ENCODE peak calls at places on chromosome 6, in four cellular contexts. One of them, this sample, is unnamed.

GRCh38 chr6:159989882-159990480 is 21.1 kb downstream of the IGF2R start:
- DNase-seq in retinal pigment epithelial cell: no peak
- DNase-seq in bronchial epithelial cell: peak
- DNase-seq in upper lobe of right lung: no peak
- DNase-seq in this sample: peak

GRCh38 chr6:2215342-2215741 is 30.1 kb downstream of the GMDS start:
- DNase-seq in upper lobe of right lung: no peak
- DNase-seq in bronchial epithelial cell: no peak
- DNase-seq in retinal pigment epithelial cell: no peak
- DNase-seq in this sample: peak

GRCh38 chr6:81475646-81476045 is 276.8 kb downstream of the TENT5A start:
- DNase-seq in retinal pigment epithelial cell: no peak
- DNase-seq in bronchial epithelial cell: no peak
- DNase-seq in upper lobe of right lung: no peak
- DNase-seq in this sample: no peak

GRCh38 chr6:8047466-8048292 is 16.5 kb downstream of the BLOC1S5 start:
- DNase-seq in upper lobe of right lung: no peak
- DNase-seq in retinal pigment epithelial cell: no peak
- DNase-seq in bronchial epithelial cell: peak
- DNase-seq in this sample: no peak

GRCh38 chr6:166439366-166440091 is 56.8 kb upstream of the MPC1 start:
- DNase-seq in upper lobe of right lung: no peak
- DNase-seq in retinal pigment epithelial cell: no peak
- DNase-seq in bronchial epithelial cell: no peak
- DNase-seq in this sample: no peak

GRCh38 chr6:12064125-12064524 is 52.0 kb downstream of the HIVEP1 start:
- DNase-seq in retinal pigment epithelial cell: no peak
- DNase-seq in upper lobe of right lung: no peak
- DNase-seq in bronchial epithelial cell: no peak
- DNase-seq in this sample: no peak

GRCh38 chr6:126919947-126920346 is 198.5 kb upstream of the RSPO3 start:
- DNase-seq in upper lobe of right lung: no peak
- DNase-seq in retinal pigment epithelial cell: peak
- DNase-seq in bronchial epithelial cell: peak
- DNase-seq in this sample: no peak

GRCh38 chr6:168147205-168147738 is 68.3 kb upstream of the FRMD1 start:
- DNase-seq in bronchial epithelial cell: no peak
- DNase-seq in upper lobe of right lung: no peak
- DNase-seq in retinal pigment epithelial cell: no peak
- DNase-seq in this sample: no peak

GRCh38 chr6:114638346-114638745 is 295.5 kb upstream of the HS3ST5 start:
- DNase-seq in bronchial epithelial cell: no peak
- DNase-seq in retinal pigment epithelial cell: no peak
- DNase-seq in upper lobe of right lung: no peak
- DNase-seq in this sample: no peak

GRCh38 chr6:157281570-157281969 is 41.7 kb downstream of the TMEM242 start:
- DNase-seq in retinal pigment epithelial cell: no peak
- DNase-seq in upper lobe of right lung: peak
- DNase-seq in bronchial epithelial cell: no peak
- DNase-seq in this sample: no peak

GRCh38 chr6:157652601-157653363 is 170.3 kb upstream of the SNX9 start:
- DNase-seq in bronchial epithelial cell: no peak
- DNase-seq in retinal pigment epithelial cell: no peak
- DNase-seq in upper lobe of right lung: peak
- DNase-seq in this sample: no peak

GRCh38 chr6:113976806-113977205 is 5.9 kb upstream of the HDAC2 start:
- DNase-seq in bronchial epithelial cell: no peak
- DNase-seq in upper lobe of right lung: no peak
- DNase-seq in retinal pigment epithelial cell: no peak
- DNase-seq in this sample: no peak

GRCh38 chr6:120844084-120844483 is 490.2 kb downstream of the TBC1D32 start:
- DNase-seq in upper lobe of right lung: no peak
- DNase-seq in bronchial epithelial cell: no peak
- DNase-seq in retinal pigment epithelial cell: no peak
- DNase-seq in this sample: no peak

GRCh38 chr6:21999012-21999528 is 297.8 kb downstream of the PRL start:
- DNase-seq in upper lobe of right lung: no peak
- DNase-seq in retinal pigment epithelial cell: peak
- DNase-seq in bronchial epithelial cell: peak
- DNase-seq in this sample: no peak

GRCh38 chr6:108800510-108800909 is 47.7 kb upstream of the ARMC2 start:
- DNase-seq in retinal pigment epithelial cell: no peak
- DNase-seq in upper lobe of right lung: no peak
- DNase-seq in bronchial epithelial cell: no peak
- DNase-seq in this sample: no peak

GRCh38 chr6:45625191-45625664 is 247.5 kb upstream of the SUPT3H start:
- DNase-seq in bronchial epithelial cell: peak
- DNase-seq in upper lobe of right lung: no peak
- DNase-seq in retinal pigment epithelial cell: peak
- DNase-seq in this sample: peak

GRCh38 chr6:105601541-105602174 is 198.8 kb upstream of the PREP start:
- DNase-seq in upper lobe of right lung: peak
- DNase-seq in retinal pigment epithelial cell: no peak
- DNase-seq in bronchial epithelial cell: peak
- DNase-seq in this sample: peak

GRCh38 chr6:6834356-6835342 is 246.1 kb downstream of the LY86 start:
- DNase-seq in retinal pigment epithelial cell: no peak
- DNase-seq in bronchial epithelial cell: peak
- DNase-seq in upper lobe of right lung: no peak
- DNase-seq in this sample: peak

GRCh38 chr6:16450285-16450684 is 211.9 kb downstream of the GMPR start:
- DNase-seq in bronchial epithelial cell: no peak
- DNase-seq in retinal pigment epithelial cell: no peak
- DNase-seq in upper lobe of right lung: no peak
- DNase-seq in this sample: no peak

GRCh38 chr6:111423960-111424846 is 58.8 kb downstream of the REV3L start:
- DNase-seq in upper lobe of right lung: no peak
- DNase-seq in bronchial epithelial cell: peak
- DNase-seq in retinal pigment epithelial cell: no peak
- DNase-seq in this sample: no peak

GRCh38 chr6:148593130-148593812 is 153.6 kb upstream of the UST start:
- DNase-seq in upper lobe of right lung: peak
- DNase-seq in bronchial epithelial cell: no peak
- DNase-seq in retinal pigment epithelial cell: no peak
- DNase-seq in this sample: no peak

GRCh38 chr6:42211726-42212125 is 5.9 kb downstream of the MRPS10 start:
- DNase-seq in retinal pigment epithelial cell: no peak
- DNase-seq in bronchial epithelial cell: no peak
- DNase-seq in upper lobe of right lung: no peak
- DNase-seq in this sample: no peak

GRCh38 chr6:81003156-81003555 is 749.3 kb downstream of the TENT5A start:
- DNase-seq in upper lobe of right lung: no peak
- DNase-seq in bronchial epithelial cell: peak
- DNase-seq in retinal pigment epithelial cell: no peak
- DNase-seq in this sample: no peak

GRCh38 chr6:5103250-5103649 is 18.1 kb downstream of the PPP1R3G start:
- DNase-seq in retinal pigment epithelial cell: no peak
- DNase-seq in bronchial epithelial cell: no peak
- DNase-seq in upper lobe of right lung: no peak
- DNase-seq in this sample: no peak

GRCh38 chr6:137904822-137905617 is 38.0 kb downstream of the TNFAIP3 start:
- DNase-seq in upper lobe of right lung: no peak
- DNase-seq in retinal pigment epithelial cell: no peak
- DNase-seq in bronchial epithelial cell: no peak
- DNase-seq in this sample: peak

GRCh38 chr6:18741741-18742140 is 354.6 kb downstream of the RNF144B start:
- DNase-seq in bronchial epithelial cell: no peak
- DNase-seq in retinal pigment epithelial cell: no peak
- DNase-seq in upper lobe of right lung: no peak
- DNase-seq in this sample: no peak

GRCh38 chr6:99613705-99614429 is 7.2 kb downstream of the PRDM13 start:
- DNase-seq in retinal pigment epithelial cell: no peak
- DNase-seq in bronchial epithelial cell: no peak
- DNase-seq in upper lobe of right lung: no peak
- DNase-seq in this sample: peak

GRCh38 chr6:99614430-99615161 is 8.0 kb downstream of the PRDM13 start:
- DNase-seq in upper lobe of right lung: no peak
- DNase-seq in bronchial epithelial cell: no peak
- DNase-seq in retinal pigment epithelial cell: no peak
- DNase-seq in this sample: peak

GRCh38 chr6:99617131-99617530 is 10.5 kb downstream of the PRDM13 start:
- DNase-seq in bronchial epithelial cell: no peak
- DNase-seq in retinal pigment epithelial cell: no peak
- DNase-seq in upper lobe of right lung: no peak
- DNase-seq in this sample: no peak

GRCh38 chr6:99619409-99619762 is 12.8 kb downstream of the PRDM13 start:
- DNase-seq in retinal pigment epithelial cell: no peak
- DNase-seq in bronchial epithelial cell: no peak
- DNase-seq in upper lobe of right lung: no peak
- DNase-seq in this sample: no peak

GRCh38 chr6:99618649-99619408 is 12.2 kb downstream of the PRDM13 start:
- DNase-seq in upper lobe of right lung: no peak
- DNase-seq in retinal pigment epithelial cell: no peak
- DNase-seq in bronchial epithelial cell: no peak
- DNase-seq in this sample: no peak
- H3K4me3 ChIP-seq in upper lobe of right lung: no peak
- H3K4me3 ChIP-seq in retinal pigment epithelial cell: no peak
- H3K4me3 ChIP-seq in bronchial epithelial cell: no peak
- H3K4me3 ChIP-seq in this sample: no peak

GRCh38 chr6:37500294-37500608 is 558 bp upstream of the CCDC167 start:
- DNase-seq in bronchial epithelial cell: no peak
- DNase-seq in retinal pigment epithelial cell: no peak
- DNase-seq in upper lobe of right lung: no peak
- DNase-seq in this sample: no peak
- H3K4me3 ChIP-seq in bronchial epithelial cell: peak
- H3K4me3 ChIP-seq in retinal pigment epithelial cell: peak
- H3K4me3 ChIP-seq in upper lobe of right lung: peak
- H3K4me3 ChIP-seq in this sample: no peak

GRCh38 chr6:27206806-27207205 is 40.7 kb upstream of the PRSS16 start:
- DNase-seq in bronchial epithelial cell: peak
- DNase-seq in retinal pigment epithelial cell: no peak
- DNase-seq in upper lobe of right lung: no peak
- DNase-seq in this sample: no peak

GRCh38 chr6:27208042-27208441 is 39.5 kb upstream of the PRSS16 start:
- DNase-seq in bronchial epithelial cell: no peak
- DNase-seq in upper lobe of right lung: no peak
- DNase-seq in retinal pigment epithelial cell: no peak
- DNase-seq in this sample: no peak

GRCh38 chr6:27209167-27209566 is 38.3 kb upstream of the PRSS16 start:
- DNase-seq in upper lobe of right lung: no peak
- DNase-seq in bronchial epithelial cell: no peak
- DNase-seq in retinal pigment epithelial cell: no peak
- DNase-seq in this sample: no peak

GRCh38 chr6:27209659-27210269 is 37.7 kb upstream of the PRSS16 start:
- DNase-seq in bronchial epithelial cell: no peak
- DNase-seq in upper lobe of right lung: no peak
- DNase-seq in retinal pigment epithelial cell: no peak
- DNase-seq in this sample: peak

DNA sequence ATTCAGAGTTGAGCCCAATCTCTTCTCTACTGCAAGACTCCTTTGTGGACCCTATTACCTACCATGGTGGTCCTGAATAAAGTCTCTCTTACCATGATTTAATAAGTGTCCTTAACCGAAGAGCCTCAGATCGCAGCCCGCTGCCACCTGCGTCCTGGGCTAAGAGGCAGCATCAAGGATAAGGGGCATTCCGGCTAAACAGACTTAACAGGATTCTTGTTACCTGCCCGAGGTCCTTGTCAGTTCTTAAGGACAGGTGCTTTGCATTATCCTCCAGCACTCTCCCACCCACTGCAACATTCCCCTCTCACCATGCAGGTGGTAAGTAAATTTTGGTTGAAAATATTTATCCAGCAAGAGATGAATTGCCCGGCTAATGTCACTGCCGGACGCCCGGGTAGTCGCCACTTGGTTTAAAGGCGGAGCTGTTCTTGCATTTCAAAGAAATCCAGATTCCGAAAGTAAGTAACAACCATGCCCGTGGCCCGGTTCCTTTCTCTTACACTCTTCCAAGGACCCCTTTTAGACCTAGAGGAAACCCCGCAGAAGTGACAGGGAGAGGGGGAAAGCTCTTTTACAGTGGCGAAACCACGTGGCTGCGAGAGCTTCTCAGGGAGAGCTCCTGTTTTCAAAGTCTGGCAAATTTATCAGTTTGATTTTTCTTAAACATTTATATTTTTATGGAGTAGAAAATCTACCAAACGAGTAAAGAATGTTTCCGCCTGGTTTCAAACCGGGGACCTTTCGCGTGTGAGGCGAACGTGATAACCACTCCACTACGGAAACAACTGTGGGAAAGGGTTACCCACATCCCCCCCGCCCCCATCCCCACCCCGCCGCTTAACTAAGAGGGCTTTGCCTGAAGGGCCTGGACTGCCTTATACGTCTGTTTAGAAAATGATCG is 41.9 kb upstream of the PRSS16 start:
- DNase-seq in retinal pigment epithelial cell: no peak
- DNase-seq in bronchial epithelial cell: no peak
- DNase-seq in upper lobe of right lung: no peak
- DNase-seq in this sample: no peak
- H3K4me3 ChIP-seq in retinal pigment epithelial cell: peak
- H3K4me3 ChIP-seq in bronchial epithelial cell: no peak
- H3K4me3 ChIP-seq in upper lobe of right lung: no peak
- H3K4me3 ChIP-seq in this sample: no peak

GRCh38 chr6:158703840-158704822 is 54.3 kb downstream of the SYTL3 start:
- DNase-seq in bronchial epithelial cell: peak
- DNase-seq in upper lobe of right lung: peak
- DNase-seq in retinal pigment epithelial cell: no peak
- DNase-seq in this sample: peak
- H3K4me3 ChIP-seq in bronchial epithelial cell: peak
- H3K4me3 ChIP-seq in upper lobe of right lung: peak
- H3K4me3 ChIP-seq in retinal pigment epithelial cell: peak
- H3K4me3 ChIP-seq in this sample: peak